ENCODE peak calls at places on chromosome 3, in seven cellular contexts. U, M, J, P, C, B and T are unnamed samples. For H3K36me3, the result is how much of the 10 kb centered on the place peaks cover.

GRCh38 chr3:173843060-173843459 is 445.5 kb downstream of the NLGN1 start:
- DNase-seq in B (no peak), M (no peak), C (no peak), U (no peak), P (no peak), J (no peak), T (no peak)

GRCh38 chr3:69009559-69010410 is 3.7 kb downstream of the EOGT start:
- DNase-seq in M (no peak), U (peak), C (no peak), P (no peak), J (no peak), B (no peak), T (peak)

GRCh38 chr3:14422016-14422963 is 19.9 kb downstream of the SLC6A6 start:
- DNase-seq in J (no peak), P (no peak), C (no peak), B (no peak), M (no peak), U (no peak), T (no peak)

GRCh38 chr3:184620101-184620798 is 58.7 kb downstream of the EPHB3 start:
- DNase-seq in M (no peak), P (no peak), C (no peak), B (no peak), J (no peak), U (peak), T (peak)

GRCh38 chr3:36993326-36994283 is at the start of gene MLH1:
- DNase-seq in B (peak), P (peak), C (peak), U (peak), J (peak), M (peak), T (peak)

GRCh38 chr3:36904641-36905040 is 40.2 kb downstream of the TRANK1 start:
- DNase-seq in M (no peak), U (no peak), J (no peak), C (peak), P (no peak), B (no peak), T (no peak)

GRCh38 chr3:191792580-191792979 is 331.6 kb downstream of the PYDC2 start:
- DNase-seq in M (no peak), B (no peak), P (no peak), J (no peak), C (no peak), U (peak), T (no peak)

GRCh38 chr3:132267594-132267993 is 49.6 kb upstream of the ACP3 start:
- DNase-seq in P (no peak), B (no peak), C (no peak), M (no peak), J (no peak), U (no peak), T (no peak)

GRCh38 chr3:129614927-129615363 is 8.5 kb upstream of the PLXND1 start:
- DNase-seq in J (no peak), M (peak), P (peak), C (peak), U (no peak), B (peak), T (no peak)

GRCh38 chr3:126461450-126462070 is 14.1 kb downstream of the ZXDC start:
- DNase-seq in C (no peak), M (no peak), P (no peak), J (no peak), U (no peak), B (peak), T (no peak)

GRCh38 chr3:155991291-155991690 is 120.8 kb downstream of the GMPS start:
- DNase-seq in J (no peak), M (no peak), P (no peak), B (no peak), C (no peak), U (no peak), T (no peak)

GRCh38 chr3:123294296-123294938 is 92.7 kb downstream of the SEC22A start:
- DNase-seq in J (no peak), B (no peak), U (no peak), P (no peak), C (no peak), M (no peak), T (no peak)

GRCh38 chr3:126982522-126983175 is at the start of gene PLXNA1:
- DNase-seq in C (peak), U (peak), M (peak), P (peak), J (peak), B (peak), T (peak)

GRCh38 chr3:58386966-58387365 is 46.7 kb downstream of the PDHB start:
- DNase-seq in P (peak), C (no peak), B (peak), M (no peak), U (peak), J (peak), T (peak)

GRCh38 chr3:63278171-63278999 is at the start of gene SYNPR:
- DNase-seq in P (no peak), U (no peak), J (peak), M (no peak), B (peak), C (no peak), T (no peak)

GRCh38 chr3:47007001-47007400 is 27.5 kb downstream of the NBEAL2 start:
- DNase-seq in C (no peak), U (no peak), P (no peak), J (no peak), B (peak), M (no peak), T (no peak)

GRCh38 chr3:31402118-31402517 is 130.6 kb upstream of the STT3B start:
- DNase-seq in U (no peak), J (no peak), P (no peak), B (no peak), M (no peak), C (no peak), T (no peak)

GRCh38 chr3:126013742-126014141 is 44.8 kb downstream of the ROPN1B start:
- DNase-seq in B (no peak), C (no peak), U (peak), J (no peak), M (no peak), P (no peak), T (no peak)

GRCh38 chr3:192063570-192063969 is 602.6 kb downstream of the PYDC2 start:
- DNase-seq in B (peak), M (no peak), U (peak), C (peak), P (peak), J (no peak), T (no peak)

GRCh38 chr3:150183619-150184425 is 213.1 kb upstream of the PFN2 start:
- DNase-seq in B (peak), U (peak), J (peak), C (peak), M (peak), P (peak), T (peak)

GRCh38 chr3:158458464-158458863 is 112.5 kb upstream of the MLF1 start:
- DNase-seq in B (no peak), J (no peak), C (no peak), M (no peak), U (peak), P (no peak), T (no peak)

GRCh38 chr3:45677045-45677436 is 12.2 kb upstream of the SACM1L start:
- DNase-seq in J (peak), P (no peak), B (peak), U (no peak), C (no peak), M (no peak), T (peak)

GRCh38 chr3:15535757-15536156 is 14.3 kb upstream of the COLQ start:
- DNase-seq in B (no peak), U (no peak), M (no peak), C (no peak), P (no peak), J (no peak), T (no peak)

GRCh38 chr3:38610934-38611333 is 38.6 kb downstream of the SCN5A start:
- DNase-seq in U (no peak), M (peak), B (no peak), C (no peak), J (no peak), P (no peak), T (no peak)

GRCh38 chr3:170356596-170357175 is 829 bp upstream of the SKIL start:
- DNase-seq in J (peak), B (peak), P (peak), C (peak), M (peak), U (peak), T (peak)

GRCh38 chr3:82012775-82013174 is 251.3 kb upstream of the GBE1 start:
- DNase-seq in C (no peak), J (no peak), B (no peak), U (no peak), P (no peak), M (no peak), T (no peak)

GRCh38 chr3:191329654-191330308 is 545 bp downstream of the UTS2B start:
- DNase-seq in M (peak), U (peak), P (peak), J (peak), C (peak), B (no peak), T (no peak)

GRCh38 chr3:104044002-104044401 is 1322.7 kb upstream of the ALCAM start:
- DNase-seq in C (no peak), M (no peak), B (no peak), J (peak), P (no peak), U (peak), T (no peak)

GRCh38 chr3:89108154-89108553 is 733 bp downstream of the EPHA3 start:
- DNase-seq in U (no peak), P (no peak), C (no peak), M (no peak), B (no peak), J (peak), T (no peak)

DNA sequence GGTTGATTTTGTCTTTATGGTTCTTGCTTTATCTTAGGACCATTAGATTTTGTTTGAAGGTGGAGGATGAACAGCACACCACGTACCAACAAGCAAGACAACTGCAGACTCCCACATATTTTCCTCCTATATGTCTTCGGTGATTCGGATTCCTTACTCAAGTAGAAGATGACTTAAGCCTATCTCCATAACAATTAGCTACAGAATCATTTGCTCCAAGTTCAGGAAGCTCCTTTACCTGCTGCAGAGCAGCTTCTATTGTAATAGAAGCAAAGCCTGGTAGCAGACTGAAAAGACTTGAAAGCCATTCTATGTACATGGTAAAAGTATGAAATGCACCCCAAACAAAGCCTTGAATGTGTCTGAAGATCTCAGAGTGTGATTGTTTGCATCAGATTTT is 229.0 kb downstream of the SOX2 start:
- DNase-seq in U (no peak), P (no peak), B (no peak), M (no peak), J (no peak), C (no peak), T (no peak)
- TF ChIP-seq CTCF in U (no peak), P (no peak), B (no peak), M (no peak), J (no peak), C (no peak), T (no peak)

GRCh38 chr3:133649486-133650068 is 12.2 kb downstream of the TOPBP1 start:
- DNase-seq in J (no peak), P (no peak), B (no peak), M (no peak), C (no peak), U (no peak), T (no peak)
- H3K36me3 ChIP-seq in J (half or more), P (half or more), B (under half), M (half or more), C (under half), U (under half), T (under half)

DNA sequence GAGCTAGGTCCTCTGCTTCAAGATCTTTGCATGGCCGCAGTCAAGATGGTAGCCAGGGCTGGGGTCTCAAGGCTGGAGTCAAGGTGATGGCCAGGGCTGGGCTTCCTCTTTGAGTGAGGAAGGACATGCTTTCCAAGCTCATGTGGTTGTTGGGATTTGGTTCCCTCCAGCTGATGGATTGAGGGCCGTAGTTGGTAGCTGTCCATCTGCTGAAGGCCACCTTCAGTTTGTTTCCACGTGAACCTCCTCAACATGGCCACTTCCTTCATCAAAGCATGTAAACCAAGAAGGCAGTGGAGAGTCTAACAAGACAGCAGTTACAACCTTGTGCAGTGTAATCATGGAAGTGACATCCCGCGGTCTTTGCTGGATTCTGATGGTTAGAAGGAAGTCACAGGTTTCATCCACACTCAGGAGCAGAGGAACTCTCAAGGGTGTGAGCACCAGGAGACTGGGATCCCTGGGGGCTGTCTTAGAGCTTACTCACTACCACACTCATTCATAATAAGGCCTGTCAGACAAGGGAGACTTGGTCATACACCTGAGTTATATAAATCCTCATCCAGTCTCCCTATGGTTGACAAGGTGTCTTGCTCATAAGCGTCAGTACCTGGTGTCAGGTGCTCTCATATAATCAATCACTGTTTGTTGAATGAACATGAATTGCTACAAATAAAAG is 42.1 kb downstream of the ABHD5 start:
- DNase-seq in J (no peak), C (no peak), P (no peak), M (no peak), U (peak), B (no peak), T (no peak)
- TF ChIP-seq CTCF in J (no peak), C (no peak), P (no peak), M (no peak), U (no peak), B (no peak), T (no peak)

GRCh38 chr3:40923130-40923529 is 276.2 kb upstream of the CTNNB1 start:
- DNase-seq in C (no peak), B (no peak), M (no peak), P (no peak), J (no peak), U (no peak), T (no peak)
- H3K36me3 ChIP-seq in C (under half), B (under half), M (under half), P (under half), J (under half), U (under half), T (under half)

GRCh38 chr3:42613462-42613861 is 13.0 kb downstream of the NKTR start:
- DNase-seq in C (no peak), U (no peak), M (no peak), P (no peak), B (no peak), J (no peak), T (no peak)
- TF ChIP-seq CTCF in C (peak), U (peak), M (peak), P (peak), B (peak), J (peak), T (peak)